ENCODE peak calls at places on chromosomes 1 and 21, in six cellular contexts. C is coronary artery, Y is fibroblast of the aortic adventitia, Q is K562, J is cardiac fibroblast, R is brain microvascular endothelial cell. O is an unnamed sample.
A peak's percentile ranks its signal among the peaks of the same experiment; 100 is the strongest.

GRCh38 chr1:239025997-239026694 is 360.2 kb upstream of the CHRM3 start:
- DNase-seq in C (no peak), Y (no peak), Q (no peak), J (no peak), R (no peak), O (no peak)

GRCh38 chr1:45938029-45938428 is 134.6 kb downstream of the MAST2 start:
- DNase-seq in C (no peak), Y (no peak), Q (no peak), J (no peak), R (no peak), O (no peak)

GRCh38 chr1:75135829-75136142 is 1.6 kb downstream of the LHX8 start:
- DNase-seq in C (no peak), Y (no peak), Q (no peak), J (peak; percentile 22), R (no peak), O (no peak)

GRCh38 chr1:38018864-38019343 is 6.4 kb downstream of the UTP11 start:
- DNase-seq in C (no peak), Y (peak; percentile 69), Q (no peak), J (peak; percentile 60), R (no peak), O (peak; percentile 51)

GRCh38 chr1:221718391-221719277 is 23.3 kb downstream of the DUSP10 start:
- DNase-seq in C (no peak), Y (peak; percentile 95), Q (no peak), J (peak; percentile 75), R (no peak), O (peak; percentile 85)

GRCh38 chr1:16253332-16253922 is 16.4 kb upstream of the CPLANE2 start:
- DNase-seq in C (peak; percentile 33), Y (no peak), Q (no peak), J (no peak), R (no peak), O (no peak)

GRCh38 chr1:43540653-43541071 is 10.0 kb downstream of the PTPRF start:
- DNase-seq in C (peak; percentile 85), Y (peak; percentile 41), Q (no peak), J (no peak), R (no peak), O (peak; percentile 59)

GRCh38 chr1:19209439-19209989 is 552 bp downstream of the UBR4 start:
- DNase-seq in C (no peak), Y (peak; percentile 57), Q (no peak), J (peak; percentile 63), R (peak; percentile 41), O (peak; percentile 52)

GRCh38 chr1:201740609-201741231 is 88.2 kb upstream of the IPO9 start:
- DNase-seq in C (no peak), Y (no peak), Q (no peak), J (peak; percentile 44), R (no peak), O (no peak)

GRCh38 chr1:38031513-38031866 is 15.1 kb downstream of the POU3F1 start:
- DNase-seq in C (no peak), Y (no peak), Q (no peak), J (no peak), R (no peak), O (no peak)

GRCh38 chr21:39527664-39528381 is 76.1 kb downstream of the SH3BGR start:
- DNase-seq in C (no peak), Y (no peak), Q (no peak), J (no peak), R (no peak), O (no peak)

GRCh38 chr21:18318156-18318555 is 73.5 kb downstream of the CHODL start:
- DNase-seq in C (no peak), Y (no peak), Q (no peak), J (no peak), R (no peak), O (no peak)

GRCh38 chr1:171468120-171468790 is 17.1 kb upstream of the PRRC2C start:
- DNase-seq in C (no peak), Y (peak; percentile 75), Q (no peak), J (peak; percentile 71), R (peak; percentile 11), O (peak; percentile 23)

GRCh38 chr1:239619190-239619589 is 232.8 kb downstream of the CHRM3 start:
- DNase-seq in C (no peak), Y (no peak), Q (no peak), J (no peak), R (no peak), O (no peak)

GRCh38 chr1:218705911-218706893 is 361.1 kb downstream of the TGFB2 start:
- DNase-seq in C (no peak), Y (peak; percentile 97), Q (no peak), J (peak; percentile 98), R (peak; percentile 99), O (peak; percentile 99)

GRCh38 chr1:87362834-87363426 is 34.2 kb downstream of the LMO4 start:
- DNase-seq in C (no peak), Y (no peak), Q (no peak), J (peak; percentile 54), R (no peak), O (no peak)

GRCh38 chr1:229341811-229342304 is 989 bp downstream of the CCSAP start:
- DNase-seq in C (no peak), Y (peak; percentile 9), Q (peak; percentile 77), J (peak; percentile 36), R (no peak), O (peak; percentile 4)

GRCh38 chr1:39490596-39491145 is 765 bp upstream of the BMP8A start:
- DNase-seq in C (no peak), Y (no peak), Q (peak; percentile 70), J (no peak), R (no peak), O (no peak)

GRCh38 chr1:228136908-228137307 is 3.2 kb upstream of the GUK1 start:
- DNase-seq in C (no peak), Y (no peak), Q (no peak), J (no peak), R (no peak), O (no peak)

GRCh38 chr1:56330400-56331026 is 248.8 kb downstream of the PLPP3 start:
- DNase-seq in C (no peak), Y (peak; percentile 59), Q (no peak), J (peak; percentile 67), R (peak; percentile 43), O (peak; percentile 80)

GRCh38 chr1:232577809-232578208 is 52.1 kb downstream of the SIPA1L2 start:
- DNase-seq in C (no peak), Y (no peak), Q (no peak), J (no peak), R (no peak), O (peak; percentile 39)

GRCh38 chr1:232574077-232574476 is 55.9 kb downstream of the SIPA1L2 start:
- DNase-seq in C (no peak), Y (no peak), Q (no peak), J (no peak), R (no peak), O (no peak)

GRCh38 chr1:232576537-232576936 is 53.4 kb downstream of the SIPA1L2 start:
- DNase-seq in C (no peak), Y (no peak), Q (no peak), J (no peak), R (no peak), O (no peak)

GRCh38 chr1:232575524-232576040 is 54.4 kb downstream of the SIPA1L2 start:
- DNase-seq in C (no peak), Y (peak; percentile 40), Q (no peak), J (peak; percentile 43), R (no peak), O (peak; percentile 36)

GRCh38 chr1:232574867-232575523 is 54.9 kb downstream of the SIPA1L2 start:
- DNase-seq in C (no peak), Y (peak; percentile 18), Q (no peak), J (no peak), R (no peak), O (no peak)
- H3K4me3 ChIP-seq in C (peak overlapping the region; percentile 56), Y (no peak overlapping the region), Q (no peak overlapping the region), J (no peak overlapping the region), R (no peak overlapping the region), O (no peak overlapping the region)

GRCh38 chr1:64469121-64469520 is 808 bp upstream of the CACHD1 start:
- DNase-seq in C (no peak), Y (no peak), Q (no peak), J (no peak), R (no peak), O (no peak)

GRCh38 chr1:64470670-64471217 is 815 bp downstream of the CACHD1 start:
- DNase-seq in C (peak; percentile 76), Y (peak; percentile 16), Q (no peak), J (peak; percentile 23), R (no peak), O (peak; percentile 32)

GRCh38 chr1:64471218-64471719 is 1.3 kb downstream of the CACHD1 start:
- DNase-seq in C (peak; percentile 75), Y (peak; percentile 14), Q (no peak), J (peak; percentile 9), R (no peak), O (peak; percentile 26)

GRCh38 chr1:64469614-64469976 is 334 bp upstream of the CACHD1 start:
- DNase-seq in C (no peak), Y (no peak), Q (no peak), J (peak; percentile 22), R (no peak), O (peak; percentile 9)

GRCh38 chr1:64469977-64470669 is at the start of gene CACHD1:
- DNase-seq in C (peak; percentile 87), Y (peak; percentile 75), Q (no peak), J (peak; percentile 84), R (peak; percentile 75), O (peak; percentile 80)
- TF ChIP-seq CTCF in C (peak; percentile 44), Y (peak; percentile 52), Q (no peak), J (peak; percentile 54), R (peak; percentile 60), O (peak; percentile 52)

GRCh38 chr1:85421179-85421578 is 43.8 kb downstream of the DDAH1 start:
- DNase-seq in C (no peak), Y (peak; percentile 71), Q (no peak), J (no peak), R (no peak), O (no peak)
- H3K4me3 ChIP-seq in C (no peak overlapping the region), Y (no peak overlapping the region), Q (no peak overlapping the region), J (no peak overlapping the region), R (no peak overlapping the region), O (no peak overlapping the region)

GRCh38 chr1:84888753-84889152 is 4.3 kb downstream of the LPAR3 start:
- DNase-seq in C (no peak), Y (no peak), Q (no peak), J (peak; percentile 28), R (no peak), O (no peak)

GRCh38 chr1:84887261-84887934 is 5.6 kb downstream of the LPAR3 start:
- DNase-seq in C (no peak), Y (peak; percentile 75), Q (no peak), J (peak; percentile 82), R (no peak), O (no peak)

GRCh38 chr1:84885469-84885868 is 7.5 kb downstream of the LPAR3 start:
- DNase-seq in C (no peak), Y (no peak), Q (no peak), J (no peak), R (no peak), O (no peak)

GRCh38 chr1:84883286-84883685 is 9.7 kb downstream of the LPAR3 start:
- DNase-seq in C (no peak), Y (peak; percentile 45), Q (no peak), J (peak; percentile 55), R (no peak), O (no peak)

DNA sequence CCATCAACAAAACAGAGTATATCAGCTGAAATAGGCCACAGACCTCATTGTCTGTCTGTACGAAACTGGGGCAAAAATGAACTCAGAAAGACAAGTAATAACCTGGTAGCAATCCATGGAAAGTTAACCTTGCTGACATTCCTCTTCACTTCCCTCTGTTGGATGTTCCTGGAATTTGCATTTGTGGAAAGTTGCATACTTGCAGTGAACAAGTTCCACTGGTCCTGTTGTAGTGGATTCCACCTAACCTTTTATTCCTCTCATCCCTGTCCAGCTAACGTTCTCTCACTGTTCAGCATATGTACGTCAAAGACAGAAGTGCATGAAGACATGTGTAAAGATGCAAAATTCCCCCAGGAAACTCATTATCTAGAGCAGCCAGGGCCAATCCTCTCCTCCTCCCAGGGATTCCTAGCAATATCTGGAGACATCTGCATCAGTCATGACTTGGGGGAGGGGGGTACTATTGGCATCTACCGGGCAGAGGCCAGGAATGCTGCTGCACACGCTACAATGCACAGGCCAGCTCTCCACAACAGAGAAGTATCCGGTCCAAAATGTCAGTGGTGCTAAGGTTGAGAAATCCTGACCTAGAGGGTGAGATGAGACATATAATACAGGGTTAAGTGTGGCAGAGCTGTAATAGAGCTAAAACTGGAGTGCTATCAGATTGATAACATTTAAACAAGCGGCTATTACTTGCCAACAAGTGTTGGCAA is 8.2 kb downstream of the LPAR3 start:
- DNase-seq in C (no peak), Y (peak; percentile 25), Q (no peak), J (peak; percentile 25), R (no peak), O (no peak)
- TF ChIP-seq CTCF in C (no peak), Y (peak; percentile 31), Q (no peak), J (peak; percentile 5), R (no peak), O (no peak)